ENCODE peak calls at places on chromosomes 16 and 17, in six cellular contexts. One of them, this sample, is unnamed.
A peak's percentile ranks its signal among the peaks of the same experiment; 100 is the strongest.

GRCh38 chr17:75478508-75478907 is 22.1 kb downstream of the TMEM94 start:
- DNase-seq in ovary: no peak
- DNase-seq in NB4: no peak
- DNase-seq in left ventricle myocardium inferior: no peak
- DNase-seq in bronchial epithelial cell: no peak
- DNase-seq in cardiac fibroblast: no peak
- DNase-seq in this sample: no peak

GRCh38 chr17:37519241-37519985 is 29.7 kb downstream of the DUSP14 start:
- DNase-seq in cardiac fibroblast: peak; percentile 10
- DNase-seq in bronchial epithelial cell: no peak
- DNase-seq in NB4: no peak
- DNase-seq in ovary: no peak
- DNase-seq in left ventricle myocardium inferior: no peak
- DNase-seq in this sample: no peak

GRCh38 chr16:1713933-1714332 is 7.9 kb downstream of the MAPK8IP3 start:
- DNase-seq in bronchial epithelial cell: no peak
- DNase-seq in ovary: no peak
- DNase-seq in cardiac fibroblast: no peak
- DNase-seq in left ventricle myocardium inferior: no peak
- DNase-seq in NB4: no peak
- DNase-seq in this sample: no peak

GRCh38 chr17:50710025-50710424 is 2.3 kb upstream of the ANKRD40 start:
- DNase-seq in bronchial epithelial cell: no peak
- DNase-seq in ovary: no peak
- DNase-seq in cardiac fibroblast: no peak
- DNase-seq in NB4: no peak
- DNase-seq in left ventricle myocardium inferior: no peak
- DNase-seq in this sample: no peak

GRCh38 chr17:79529661-79530081 is 81.2 kb downstream of the RBFOX3 start:
- DNase-seq in ovary: no peak
- DNase-seq in left ventricle myocardium inferior: no peak
- DNase-seq in bronchial epithelial cell: no peak
- DNase-seq in cardiac fibroblast: no peak
- DNase-seq in NB4: no peak
- DNase-seq in this sample: no peak

GRCh38 chr17:18320301-18320700 is 5.2 kb downstream of the SMCR8 start:
- DNase-seq in bronchial epithelial cell: no peak
- DNase-seq in cardiac fibroblast: no peak
- DNase-seq in NB4: no peak
- DNase-seq in ovary: no peak
- DNase-seq in left ventricle myocardium inferior: no peak
- DNase-seq in this sample: no peak

GRCh38 chr16:69443809-69444611 is 19.6 kb downstream of the CYB5B start:
- DNase-seq in ovary: peak; percentile 32
- DNase-seq in NB4: no peak
- DNase-seq in cardiac fibroblast: peak; percentile 55
- DNase-seq in bronchial epithelial cell: peak; percentile 46
- DNase-seq in left ventricle myocardium inferior: peak; percentile 24
- DNase-seq in this sample: no peak

GRCh38 chr16:4976611-4977145 is 18.5 kb downstream of the SEC14L5 start:
- DNase-seq in NB4: no peak
- DNase-seq in left ventricle myocardium inferior: no peak
- DNase-seq in cardiac fibroblast: no peak
- DNase-seq in ovary: no peak
- DNase-seq in bronchial epithelial cell: no peak
- DNase-seq in this sample: no peak

GRCh38 chr16:77437859-77438258 is 3.0 kb upstream of the ADAMTS18 start:
- DNase-seq in bronchial epithelial cell: no peak
- DNase-seq in cardiac fibroblast: no peak
- DNase-seq in left ventricle myocardium inferior: no peak
- DNase-seq in NB4: peak; percentile 11
- DNase-seq in ovary: no peak
- DNase-seq in this sample: no peak

GRCh38 chr17:3799181-3799627 is 1.8 kb downstream of the ITGAE start:
- DNase-seq in left ventricle myocardium inferior: no peak
- DNase-seq in ovary: no peak
- DNase-seq in bronchial epithelial cell: no peak
- DNase-seq in NB4: no peak
- DNase-seq in cardiac fibroblast: no peak
- DNase-seq in this sample: no peak

GRCh38 chr16:17773698-17774101 is 302.9 kb upstream of the XYLT1 start:
- DNase-seq in cardiac fibroblast: no peak
- DNase-seq in left ventricle myocardium inferior: no peak
- DNase-seq in ovary: no peak
- DNase-seq in bronchial epithelial cell: no peak
- DNase-seq in NB4: no peak
- DNase-seq in this sample: no peak

GRCh38 chr16:9119795-9120194 is 28.4 kb downstream of the HAPSTR1 start:
- DNase-seq in bronchial epithelial cell: no peak
- DNase-seq in ovary: no peak
- DNase-seq in cardiac fibroblast: peak; percentile 93
- DNase-seq in left ventricle myocardium inferior: no peak
- DNase-seq in NB4: no peak
- DNase-seq in this sample: peak; percentile 55

GRCh38 chr17:50114849-50115357 is 15.1 kb downstream of the SAMD14 start:
- DNase-seq in left ventricle myocardium inferior: no peak
- DNase-seq in bronchial epithelial cell: peak; percentile 69
- DNase-seq in cardiac fibroblast: peak; percentile 83
- DNase-seq in ovary: no peak
- DNase-seq in NB4: peak; percentile 80
- DNase-seq in this sample: no peak

GRCh38 chr16:11391576-11391975 is 46.3 kb downstream of the RMI2 start:
- DNase-seq in bronchial epithelial cell: no peak
- DNase-seq in left ventricle myocardium inferior: no peak
- DNase-seq in ovary: no peak
- DNase-seq in cardiac fibroblast: no peak
- DNase-seq in NB4: no peak
- DNase-seq in this sample: no peak

GRCh38 chr16:53865492-53865863 is 161.5 kb downstream of the FTO start:
- DNase-seq in cardiac fibroblast: peak; percentile 58
- DNase-seq in ovary: no peak
- DNase-seq in bronchial epithelial cell: peak; percentile 89
- DNase-seq in NB4: peak; percentile 83
- DNase-seq in left ventricle myocardium inferior: no peak
- DNase-seq in this sample: no peak

GRCh38 chr16:46911038-46911437 is 26.9 kb downstream of the GPT2 start:
- DNase-seq in left ventricle myocardium inferior: no peak
- DNase-seq in cardiac fibroblast: no peak
- DNase-seq in bronchial epithelial cell: no peak
- DNase-seq in NB4: no peak
- DNase-seq in ovary: no peak
- DNase-seq in this sample: no peak

GRCh38 chr16:67428146-67428731 is 2.7 kb upstream of the HSD11B2 start:
- DNase-seq in NB4: peak; percentile 74
- DNase-seq in bronchial epithelial cell: peak; percentile 42
- DNase-seq in left ventricle myocardium inferior: peak; percentile 73
- DNase-seq in ovary: peak; percentile 80
- DNase-seq in cardiac fibroblast: peak; percentile 75
- DNase-seq in this sample: no peak

GRCh38 chr17:57517519-57518342 is 227.4 kb downstream of the CCDC182 start:
- DNase-seq in ovary: no peak
- DNase-seq in bronchial epithelial cell: no peak
- DNase-seq in NB4: no peak
- DNase-seq in left ventricle myocardium inferior: no peak
- DNase-seq in cardiac fibroblast: no peak
- DNase-seq in this sample: no peak

GRCh38 chr16:73063854-73064226 is 15.9 kb upstream of the ZFHX3 start:
- DNase-seq in left ventricle myocardium inferior: no peak
- DNase-seq in ovary: no peak
- DNase-seq in bronchial epithelial cell: no peak
- DNase-seq in cardiac fibroblast: no peak
- DNase-seq in NB4: no peak
- DNase-seq in this sample: no peak

GRCh38 chr17:68794636-68795503 is 160.3 kb downstream of the ABCA8 start:
- DNase-seq in left ventricle myocardium inferior: peak; percentile 55
- DNase-seq in NB4: no peak
- DNase-seq in bronchial epithelial cell: peak; percentile 26
- DNase-seq in cardiac fibroblast: peak; percentile 81
- DNase-seq in ovary: peak; percentile 53
- DNase-seq in this sample: peak; percentile 26

GRCh38 chr16:68069511-68070248 is 15.5 kb upstream of the NFATC3 start:
- DNase-seq in left ventricle myocardium inferior: peak; percentile 60
- DNase-seq in ovary: no peak
- DNase-seq in NB4: peak; percentile 67
- DNase-seq in cardiac fibroblast: no peak
- DNase-seq in bronchial epithelial cell: no peak
- DNase-seq in this sample: no peak

GRCh38 chr17:61408151-61409041 is 8.8 kb downstream of the TBX2 start:
- DNase-seq in bronchial epithelial cell: no peak
- DNase-seq in ovary: no peak
- DNase-seq in cardiac fibroblast: no peak
- DNase-seq in NB4: no peak
- DNase-seq in left ventricle myocardium inferior: no peak
- DNase-seq in this sample: no peak

GRCh38 chr17:864315-864714 is 82.2 kb downstream of the MRM3 start:
- DNase-seq in left ventricle myocardium inferior: no peak
- DNase-seq in cardiac fibroblast: no peak
- DNase-seq in ovary: no peak
- DNase-seq in bronchial epithelial cell: peak; percentile 61
- DNase-seq in NB4: no peak
- DNase-seq in this sample: no peak

GRCh38 chr17:7045492-7046126 is 1.7 kb upstream of the SLC16A11 start:
- DNase-seq in ovary: no peak
- DNase-seq in left ventricle myocardium inferior: no peak
- DNase-seq in bronchial epithelial cell: peak; percentile 84
- DNase-seq in NB4: peak; percentile 76
- DNase-seq in cardiac fibroblast: peak; percentile 90
- DNase-seq in this sample: peak; percentile 67

GRCh38 chr17:13601317-13601775 is 383 bp downstream of the HS3ST3A1 start:
- DNase-seq in cardiac fibroblast: no peak
- DNase-seq in bronchial epithelial cell: no peak
- DNase-seq in ovary: peak; percentile 12
- DNase-seq in NB4: peak; percentile 50
- DNase-seq in left ventricle myocardium inferior: no peak
- DNase-seq in this sample: no peak
- H3K4me3 ChIP-seq in cardiac fibroblast: peak overlapping the region; percentile 71
- H3K4me3 ChIP-seq in bronchial epithelial cell: peak overlapping the region; percentile 22
- H3K4me3 ChIP-seq in ovary: peak overlapping the region; percentile 42
- H3K4me3 ChIP-seq in NB4: peak overlapping the region; percentile 59
- H3K4me3 ChIP-seq in left ventricle myocardium inferior: peak overlapping the region; percentile 71
- H3K4me3 ChIP-seq in this sample: peak overlapping the region; percentile 87

DNA sequence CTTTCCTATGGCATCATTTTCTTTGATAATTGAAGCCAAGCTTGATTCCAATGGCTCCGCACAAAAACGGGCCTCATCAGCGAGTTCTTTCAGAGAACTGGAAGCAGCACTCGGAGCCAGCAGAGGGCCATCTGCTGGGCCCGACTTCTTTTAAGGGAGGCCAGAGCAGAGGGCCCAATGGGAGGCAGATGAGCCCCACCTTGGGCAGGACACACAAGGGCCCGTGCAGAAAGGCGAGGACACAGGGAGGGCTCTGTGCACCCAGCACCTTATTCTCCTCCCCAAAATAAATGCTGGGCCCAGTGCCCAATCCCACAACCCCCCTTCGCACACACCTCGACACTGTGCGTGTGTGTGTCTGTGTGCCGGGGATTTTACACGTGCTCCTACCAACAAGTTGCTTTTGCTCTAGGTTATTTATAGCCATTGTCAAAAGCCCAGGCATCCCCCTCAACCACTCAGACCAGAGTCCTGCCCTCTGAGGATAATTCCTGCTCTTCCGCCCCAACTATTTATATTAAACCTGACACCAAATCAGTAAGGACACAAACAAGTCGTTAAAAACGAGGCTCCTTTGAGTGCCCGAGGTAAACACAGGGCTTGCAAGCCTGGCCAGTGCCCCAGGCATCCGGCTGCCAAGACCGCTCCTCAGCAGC is 6.8 kb downstream of the AXIN2 start:
- DNase-seq in NB4: no peak
- DNase-seq in ovary: peak; percentile 36
- DNase-seq in left ventricle myocardium inferior: peak; percentile 61
- DNase-seq in cardiac fibroblast: no peak
- DNase-seq in bronchial epithelial cell: no peak
- DNase-seq in this sample: no peak
- TF ChIP-seq CTCF in NB4: no peak
- TF ChIP-seq CTCF in ovary: no peak
- TF ChIP-seq CTCF in left ventricle myocardium inferior: peak; percentile 39
- TF ChIP-seq CTCF in cardiac fibroblast: peak; percentile 3
- TF ChIP-seq CTCF in bronchial epithelial cell: peak; percentile 17
- TF ChIP-seq CTCF in this sample: peak; percentile 10

GRCh38 chr17:80729016-80729415 is 184.4 kb downstream of the RPTOR start:
- DNase-seq in cardiac fibroblast: no peak
- DNase-seq in left ventricle myocardium inferior: no peak
- DNase-seq in ovary: no peak
- DNase-seq in bronchial epithelial cell: no peak
- DNase-seq in NB4: no peak
- DNase-seq in this sample: no peak

GRCh38 chr17:80727409-80727755 is 182.7 kb downstream of the RPTOR start:
- DNase-seq in cardiac fibroblast: no peak
- DNase-seq in ovary: no peak
- DNase-seq in bronchial epithelial cell: no peak
- DNase-seq in NB4: no peak
- DNase-seq in left ventricle myocardium inferior: no peak
- DNase-seq in this sample: no peak

GRCh38 chr17:80730739-80731138 is 186.1 kb downstream of the RPTOR start:
- DNase-seq in ovary: no peak
- DNase-seq in left ventricle myocardium inferior: no peak
- DNase-seq in bronchial epithelial cell: no peak
- DNase-seq in NB4: no peak
- DNase-seq in cardiac fibroblast: no peak
- DNase-seq in this sample: no peak

GRCh38 chr17:80732268-80732667 is 187.6 kb downstream of the RPTOR start:
- DNase-seq in cardiac fibroblast: peak; percentile 12
- DNase-seq in NB4: no peak
- DNase-seq in ovary: no peak
- DNase-seq in left ventricle myocardium inferior: no peak
- DNase-seq in bronchial epithelial cell: no peak
- DNase-seq in this sample: no peak

GRCh38 chr17:80731255-80731840 is 186.7 kb downstream of the RPTOR start:
- DNase-seq in NB4: no peak
- DNase-seq in cardiac fibroblast: no peak
- DNase-seq in ovary: no peak
- DNase-seq in bronchial epithelial cell: no peak
- DNase-seq in left ventricle myocardium inferior: no peak
- DNase-seq in this sample: no peak
- H3K4me3 ChIP-seq in NB4: no peak overlapping the region
- H3K4me3 ChIP-seq in cardiac fibroblast: no peak overlapping the region
- H3K4me3 ChIP-seq in ovary: no peak overlapping the region
- H3K4me3 ChIP-seq in bronchial epithelial cell: no peak overlapping the region
- H3K4me3 ChIP-seq in left ventricle myocardium inferior: no peak overlapping the region
- H3K4me3 ChIP-seq in this sample: no peak overlapping the region

DNA sequence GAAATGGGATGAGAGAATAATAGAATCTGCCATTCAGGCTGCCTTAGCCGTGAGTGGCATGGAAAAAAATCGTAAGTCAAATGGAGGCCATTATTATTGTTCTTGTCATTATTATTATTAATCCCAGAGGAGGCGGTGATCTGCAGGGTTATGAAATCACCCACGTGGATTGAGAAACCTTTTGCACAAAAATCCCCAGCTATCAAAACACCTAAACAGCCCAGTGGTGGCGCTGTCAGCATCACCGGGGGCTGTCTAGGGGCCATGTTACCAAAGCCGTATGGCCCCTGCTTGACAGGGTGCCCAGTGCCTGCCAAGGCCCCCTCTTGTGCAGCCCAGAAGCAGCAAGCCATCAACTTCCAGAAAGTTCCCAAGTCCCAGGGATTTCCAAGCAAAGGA is 25.2 kb downstream of the CNGB1 start:
- DNase-seq in NB4: peak; percentile 31
- DNase-seq in ovary: no peak
- DNase-seq in cardiac fibroblast: peak; percentile 11
- DNase-seq in bronchial epithelial cell: peak; percentile 33
- DNase-seq in left ventricle myocardium inferior: no peak
- DNase-seq in this sample: no peak
- TF ChIP-seq CTCF in NB4: no peak
- TF ChIP-seq CTCF in ovary: no peak
- TF ChIP-seq CTCF in cardiac fibroblast: peak; percentile 32
- TF ChIP-seq CTCF in bronchial epithelial cell: peak; percentile 34
- TF ChIP-seq CTCF in left ventricle myocardium inferior: no peak
- TF ChIP-seq CTCF in this sample: peak; percentile 21

This sample was measured in AG04450.